ENCODE peak calls at places on chromosomes 12 and 14, in five cellular contexts. V, R, T, A and W are unnamed samples.

GRCh38 chr12:96061864-96062453 is 26.6 kb upstream of the LTA4H start:
- DNase-seq in A (peak; percentile 63), R (peak; percentile 88), T (peak; percentile 73), V (peak; percentile 91), W (peak; percentile 65)

GRCh38 chr14:105641075-105641937 is 114.9 kb downstream of the TMEM121 start:
- DNase-seq in T (no peak), A (no peak), V (no peak), R (no peak), W (no peak)

GRCh38 chr12:102300824-102301461 is 103.3 kb upstream of the PMCH start:
- DNase-seq in A (no peak), T (no peak), R (peak; percentile 62), V (peak; percentile 77), W (peak; percentile 18)

GRCh38 chr12:86376052-86376451 is 119.9 kb upstream of the MGAT4C start:
- DNase-seq in A (no peak), R (no peak), T (no peak), V (no peak), W (no peak)

GRCh38 chr14:34797747-34798583 is 77.2 kb downstream of the BAZ1A start:
- DNase-seq in A (no peak), T (no peak), V (no peak), R (no peak), W (no peak)

GRCh38 chr12:130925616-130926015 is 28.1 kb upstream of the ADGRD1 start:
- DNase-seq in T (no peak), V (peak; percentile 74), R (no peak), A (no peak), W (no peak)

GRCh38 chr14:34283590-34283989 is 178.4 kb downstream of the SPTSSA start:
- DNase-seq in V (no peak), T (no peak), R (no peak), A (no peak), W (no peak)

GRCh38 chr12:25943940-25944339 is 14.5 kb upstream of the RASSF8 start:
- DNase-seq in T (no peak), V (no peak), A (no peak), R (no peak), W (no peak)

GRCh38 chr14:74595006-74595735 is 16.9 kb downstream of the LTBP2 start:
- DNase-seq in T (peak; percentile 86), V (peak; percentile 85), A (no peak), R (no peak), W (no peak)

GRCh38 chr14:76090611-76091010 is 61.1 kb upstream of the GPATCH2L start:
- DNase-seq in A (no peak), V (no peak), R (no peak), T (no peak), W (no peak)

GRCh38 chr12:87679262-87679661 is 349.9 kb downstream of the C12orf50 start:
- DNase-seq in V (peak; percentile 3), R (no peak), A (peak; percentile 8), T (no peak), W (no peak)

GRCh38 chr12:70436836-70437235 is 70.7 kb downstream of the KCNMB4 start:
- DNase-seq in R (no peak), V (no peak), A (no peak), T (no peak), W (no peak)

GRCh38 chr12:106898001-106898966 is 57.4 kb upstream of the TMEM263 start:
- DNase-seq in R (no peak), T (no peak), A (no peak), V (no peak), W (no peak)

GRCh38 chr12:46268617-46269428 is at the start of gene SLC38A1:
- DNase-seq in A (peak; percentile 77), V (peak; percentile 80), R (peak; percentile 94), T (peak; percentile 90), W (peak; percentile 90)

GRCh38 chr14:59018460-59018859 is 170.0 kb upstream of the DAAM1 start:
- DNase-seq in V (no peak), A (no peak), R (no peak), T (no peak), W (no peak)

GRCh38 chr12:75744607-75745256 is 233.3 kb upstream of the KRR1 start:
- DNase-seq in V (no peak), A (no peak), T (no peak), R (no peak), W (no peak)

GRCh38 chr12:52988933-52989332 is 17.3 kb upstream of the EIF4B start:
- DNase-seq in V (no peak), R (no peak), T (no peak), A (no peak), W (no peak)

GRCh38 chr12:67366530-67367196 is 97.5 kb downstream of the CAND1 start:
- DNase-seq in A (no peak), R (no peak), T (no peak), V (peak; percentile 74), W (no peak)

GRCh38 chr12:132392389-132393244 is 63.2 kb upstream of the GALNT9 start:
- DNase-seq in A (no peak), R (no peak), V (no peak), T (peak; percentile 32), W (no peak)

GRCh38 chr14:82419933-82420332 is 886.3 kb upstream of the SEL1L start:
- DNase-seq in V (no peak), T (no peak), R (no peak), A (no peak), W (no peak)

GRCh38 chr12:76312314-76312713 is 35.9 kb downstream of the BBS10 start:
- DNase-seq in A (no peak), T (no peak), R (no peak), V (no peak), W (no peak)

GRCh38 chr12:51923506-51924365 is 16.4 kb downstream of the ACVRL1 start:
- DNase-seq in V (peak; percentile 20), A (no peak), T (peak; percentile 88), R (peak; percentile 23), W (peak; percentile 57)

GRCh38 chr14:72609205-72609916 is 284.5 kb downstream of the DPF3 start:
- DNase-seq in R (no peak), V (no peak), T (no peak), A (no peak), W (no peak)

GRCh38 chr12:104966677-104967076 is 8.6 kb upstream of the SLC41A2 start:
- DNase-seq in A (no peak), V (no peak), T (no peak), R (no peak), W (peak; percentile 43)

GRCh38 chr12:18275974-18276373 is 14.7 kb downstream of the PIK3C2G start:
- DNase-seq in T (no peak), V (no peak), A (no peak), R (no peak), W (no peak)

GRCh38 chr14:55599250-55599879 is 19.4 kb downstream of the KTN1 start:
- DNase-seq in T (peak; percentile 65), V (no peak), A (no peak), R (no peak), W (no peak)

GRCh38 chr12:94172031-94172430 is 23.7 kb downstream of the PLXNC1 start:
- DNase-seq in A (no peak), T (no peak), V (peak; percentile 59), R (peak; percentile 51), W (no peak)

GRCh38 chr12:64633940-64634337 is 23.6 kb downstream of the RASSF3 start:
- DNase-seq in R (no peak), T (no peak), V (peak; percentile 79), A (no peak), W (no peak)

GRCh38 chr12:125633686-125634085 is 568.5 kb downstream of the AACS start:
- DNase-seq in A (no peak), V (no peak), R (no peak), T (no peak), W (no peak)

GRCh38 chr12:52655251-52655650 is 3.2 kb upstream of the KRT2 start:
- DNase-seq in A (no peak), R (no peak), T (no peak), V (no peak), W (no peak)

GRCh38 chr12:90393089-90393488 is 561.9 kb downstream of the CCER1 start:
- DNase-seq in A (no peak), R (no peak), T (no peak), V (no peak), W (no peak)

GRCh38 chr12:9906888-9907287 is 25.3 kb downstream of the CLEC2A start:
- DNase-seq in T (no peak), V (no peak), R (peak; percentile 60), A (no peak), W (no peak)

GRCh38 chr12:104749555-104749954 is 208.5 kb downstream of the SLC41A2 start:
- DNase-seq in V (no peak), R (no peak), T (no peak), A (no peak), W (no peak)

DNA sequence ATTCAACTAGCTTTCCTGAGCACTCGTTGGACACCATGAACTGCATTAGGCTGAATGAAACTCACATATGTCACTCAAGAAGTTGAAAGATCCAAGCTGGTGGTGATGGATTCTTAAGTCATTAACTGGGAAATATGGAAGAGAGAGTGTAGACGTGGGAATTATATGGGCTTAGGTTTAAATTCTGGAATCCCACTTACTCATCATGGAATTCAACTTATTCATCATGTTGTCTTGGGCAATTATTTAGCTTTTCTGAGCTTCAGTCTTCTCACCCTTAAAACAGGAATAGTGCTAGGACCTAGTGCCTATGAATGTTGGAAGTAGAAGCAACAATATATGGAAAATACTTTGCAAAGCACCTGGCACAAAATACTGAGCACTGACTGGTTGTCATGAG is 292.4 kb upstream of the TBX3 start:
- DNase-seq in T (no peak), A (no peak), R (no peak), V (peak; percentile 4), W (no peak)
- H3K36me3 ChIP-seq in T (no peaks in the 10 kb centered on the region), A (no peaks in the 10 kb centered on the region), R (no peaks in the 10 kb centered on the region), V (no peaks in the 10 kb centered on the region), W (no peaks in the 10 kb centered on the region)

GRCh38 chr14:61326847-61327246 is 5.5 kb downstream of the PRKCH start:
- DNase-seq in A (no peak), T (peak; percentile 76), R (no peak), V (peak; percentile 15), W (no peak)
- H3K4me3 ChIP-seq in A (no peak overlapping the region), T (no peak overlapping the region), R (peak overlapping the region; percentile 99), V (no peak overlapping the region), W (no peak overlapping the region)

GRCh38 chr12:119684730-119685129 is 16.8 kb downstream of the PRKAB1 start:
- DNase-seq in T (no peak), V (peak; percentile 36), A (no peak), R (no peak), W (no peak)
- H3K36me3 ChIP-seq in T (peaks cover 6% of the 10 kb centered on the region), V (peaks cover 19% of the 10 kb centered on the region), A (peaks cover 36% of the 10 kb centered on the region), R (peaks cover 24% of the 10 kb centered on the region), W (peaks cover 22% of the 10 kb centered on the region)

DNA sequence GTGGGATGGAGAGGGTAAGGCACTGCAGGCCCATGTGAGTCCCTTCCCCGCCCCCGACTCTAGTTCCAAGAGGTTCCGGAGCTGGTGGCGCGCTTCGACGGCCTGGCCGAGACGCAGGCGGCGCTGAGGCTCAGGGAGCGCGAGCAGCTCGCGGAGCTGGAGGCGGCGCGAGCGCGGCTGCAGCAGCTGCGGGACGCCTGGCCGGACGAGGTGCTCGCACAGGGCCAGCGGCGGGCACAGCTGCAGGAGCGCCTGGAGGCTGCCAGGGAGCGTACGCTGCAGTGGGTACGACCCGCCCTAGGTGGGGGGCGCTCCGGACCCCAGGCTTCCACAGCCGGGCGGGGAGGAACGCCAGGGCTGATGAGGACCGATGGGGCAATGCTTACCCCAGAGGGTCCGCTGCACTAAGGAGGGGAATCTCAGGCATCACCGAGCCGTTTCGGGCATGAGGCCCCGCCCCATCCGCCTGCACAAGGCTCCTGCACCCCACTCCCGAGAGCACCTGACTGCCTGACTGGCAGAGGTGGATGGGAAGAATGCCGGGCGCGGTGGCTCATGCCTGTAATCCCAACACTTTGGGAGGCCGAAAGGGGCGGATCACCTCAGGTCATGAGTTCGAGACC is 4.9 kb downstream of the CFAP73 start:
- DNase-seq in V (peak; percentile 14), T (no peak), A (no peak), R (peak; percentile 35), W (no peak)
- H3K4me3 ChIP-seq in V (no peak overlapping the region), T (no peak overlapping the region), A (no peak overlapping the region), R (no peak overlapping the region), W (peak overlapping the region; percentile 35)

GRCh38 chr14:102345232-102345631 is 17.5 kb downstream of the CINP start:
- DNase-seq in V (no peak), R (no peak), T (no peak), A (no peak), W (no peak)
- H3K36me3 ChIP-seq in V (peaks cover 10% of the 10 kb centered on the region), R (peaks cover 62% of the 10 kb centered on the region), T (peaks cover 8% of the 10 kb centered on the region), A (peaks cover 28% of the 10 kb centered on the region), W (peaks cover 25% of the 10 kb centered on the region)